ENCODE peak calls at places on chromosomes 16 and 17, in six cellular contexts. One of them, this sample, is unnamed.

GRCh38 chr17:4739122-4740024 is at the start of the genes CXCL16 and ZMYND15:
- DNase-seq in KG1: no peak
- DNase-seq in tibial nerve: no peak
- DNase-seq in activated CD8-positive, alpha-beta memory T cell treated with anti-CD3 and anti-CD28 coated beads for 48 hours: no peak
- DNase-seq in RWPE1: peak; percentile 72
- DNase-seq in natural killer cell treated with Interleukin-12 subunit alpha and Interleukin-12 subunit beta and Interleukin-15 and Interleukin-18, amount 100 ng/mL, for 72 hours: peak; percentile 74
- DNase-seq in this sample: no peak

GRCh38 chr16:81646561-81646960 is 132.5 kb upstream of the PLCG2 start:
- DNase-seq in KG1: no peak
- DNase-seq in tibial nerve: no peak
- DNase-seq in activated CD8-positive, alpha-beta memory T cell treated with anti-CD3 and anti-CD28 coated beads for 48 hours: no peak
- DNase-seq in RWPE1: no peak
- DNase-seq in natural killer cell treated with Interleukin-12 subunit alpha and Interleukin-12 subunit beta and Interleukin-15 and Interleukin-18, amount 100 ng/mL, for 72 hours: no peak
- DNase-seq in this sample: no peak

GRCh38 chr16:20613471-20613887 is 37.3 kb upstream of the ACSM2B start:
- DNase-seq in KG1: no peak
- DNase-seq in tibial nerve: no peak
- DNase-seq in activated CD8-positive, alpha-beta memory T cell treated with anti-CD3 and anti-CD28 coated beads for 48 hours: no peak
- DNase-seq in RWPE1: no peak
- DNase-seq in natural killer cell treated with Interleukin-12 subunit alpha and Interleukin-12 subunit beta and Interleukin-15 and Interleukin-18, amount 100 ng/mL, for 72 hours: no peak
- DNase-seq in this sample: no peak

GRCh38 chr17:19317359-19318095 is 45.0 kb downstream of the B9D1 start:
- DNase-seq in KG1: no peak
- DNase-seq in tibial nerve: peak; percentile 75
- DNase-seq in activated CD8-positive, alpha-beta memory T cell treated with anti-CD3 and anti-CD28 coated beads for 48 hours: no peak
- DNase-seq in RWPE1: no peak
- DNase-seq in natural killer cell treated with Interleukin-12 subunit alpha and Interleukin-12 subunit beta and Interleukin-15 and Interleukin-18, amount 100 ng/mL, for 72 hours: peak; percentile 59
- DNase-seq in this sample: no peak

GRCh38 chr16:8655184-8655717 is 19.2 kb upstream of the ABAT start:
- DNase-seq in KG1: peak; percentile 2
- DNase-seq in tibial nerve: no peak
- DNase-seq in activated CD8-positive, alpha-beta memory T cell treated with anti-CD3 and anti-CD28 coated beads for 48 hours: no peak
- DNase-seq in RWPE1: no peak
- DNase-seq in natural killer cell treated with Interleukin-12 subunit alpha and Interleukin-12 subunit beta and Interleukin-15 and Interleukin-18, amount 100 ng/mL, for 72 hours: no peak
- DNase-seq in this sample: peak; percentile 75

GRCh38 chr16:81181013-81181720 is 57.3 kb upstream of the BCO1 start:
- DNase-seq in KG1: no peak
- DNase-seq in tibial nerve: peak; percentile 88
- DNase-seq in activated CD8-positive, alpha-beta memory T cell treated with anti-CD3 and anti-CD28 coated beads for 48 hours: no peak
- DNase-seq in RWPE1: peak; percentile 95
- DNase-seq in natural killer cell treated with Interleukin-12 subunit alpha and Interleukin-12 subunit beta and Interleukin-15 and Interleukin-18, amount 100 ng/mL, for 72 hours: no peak
- DNase-seq in this sample: no peak

GRCh38 chr16:19837331-19837943 is 47.2 kb downstream of the GPRC5B start:
- DNase-seq in KG1: no peak
- DNase-seq in tibial nerve: no peak
- DNase-seq in activated CD8-positive, alpha-beta memory T cell treated with anti-CD3 and anti-CD28 coated beads for 48 hours: no peak
- DNase-seq in RWPE1: no peak
- DNase-seq in natural killer cell treated with Interleukin-12 subunit alpha and Interleukin-12 subunit beta and Interleukin-15 and Interleukin-18, amount 100 ng/mL, for 72 hours: no peak
- DNase-seq in this sample: no peak

GRCh38 chr16:69397821-69398521 is 12.2 kb upstream of the TERF2 start:
- DNase-seq in KG1: no peak
- DNase-seq in tibial nerve: no peak
- DNase-seq in activated CD8-positive, alpha-beta memory T cell treated with anti-CD3 and anti-CD28 coated beads for 48 hours: no peak
- DNase-seq in RWPE1: peak; percentile 38
- DNase-seq in natural killer cell treated with Interleukin-12 subunit alpha and Interleukin-12 subunit beta and Interleukin-15 and Interleukin-18, amount 100 ng/mL, for 72 hours: no peak
- DNase-seq in this sample: no peak

GRCh38 chr17:17111401-17112393 is 69.4 kb downstream of the MPRIP start:
- DNase-seq in KG1: no peak
- DNase-seq in tibial nerve: no peak
- DNase-seq in activated CD8-positive, alpha-beta memory T cell treated with anti-CD3 and anti-CD28 coated beads for 48 hours: no peak
- DNase-seq in RWPE1: no peak
- DNase-seq in natural killer cell treated with Interleukin-12 subunit alpha and Interleukin-12 subunit beta and Interleukin-15 and Interleukin-18, amount 100 ng/mL, for 72 hours: no peak
- DNase-seq in this sample: no peak

GRCh38 chr17:80832266-80832676 is 159.4 kb upstream of the CHMP6 start:
- DNase-seq in KG1: no peak
- DNase-seq in tibial nerve: no peak
- DNase-seq in activated CD8-positive, alpha-beta memory T cell treated with anti-CD3 and anti-CD28 coated beads for 48 hours: no peak
- DNase-seq in RWPE1: no peak
- DNase-seq in natural killer cell treated with Interleukin-12 subunit alpha and Interleukin-12 subunit beta and Interleukin-15 and Interleukin-18, amount 100 ng/mL, for 72 hours: peak; percentile 49
- DNase-seq in this sample: no peak

GRCh38 chr17:15896277-15896676 is 48.7 kb upstream of the ADORA2B start:
- DNase-seq in KG1: no peak
- DNase-seq in tibial nerve: no peak
- DNase-seq in activated CD8-positive, alpha-beta memory T cell treated with anti-CD3 and anti-CD28 coated beads for 48 hours: no peak
- DNase-seq in RWPE1: no peak
- DNase-seq in natural killer cell treated with Interleukin-12 subunit alpha and Interleukin-12 subunit beta and Interleukin-15 and Interleukin-18, amount 100 ng/mL, for 72 hours: no peak
- DNase-seq in this sample: no peak

GRCh38 chr17:28471531-28472342 is 1.7 kb upstream of the SLC13A2 start:
- DNase-seq in KG1: no peak
- DNase-seq in tibial nerve: no peak
- DNase-seq in activated CD8-positive, alpha-beta memory T cell treated with anti-CD3 and anti-CD28 coated beads for 48 hours: no peak
- DNase-seq in RWPE1: peak; percentile 30
- DNase-seq in natural killer cell treated with Interleukin-12 subunit alpha and Interleukin-12 subunit beta and Interleukin-15 and Interleukin-18, amount 100 ng/mL, for 72 hours: no peak
- DNase-seq in this sample: no peak

GRCh38 chr16:88701541-88702363 is 4.5 kb downstream of the RNF166 start:
- DNase-seq in KG1: no peak
- DNase-seq in tibial nerve: no peak
- DNase-seq in activated CD8-positive, alpha-beta memory T cell treated with anti-CD3 and anti-CD28 coated beads for 48 hours: no peak
- DNase-seq in RWPE1: no peak
- DNase-seq in natural killer cell treated with Interleukin-12 subunit alpha and Interleukin-12 subunit beta and Interleukin-15 and Interleukin-18, amount 100 ng/mL, for 72 hours: no peak
- DNase-seq in this sample: no peak

GRCh38 chr16:72739577-72739976 is 308.4 kb downstream of the ZFHX3 start:
- DNase-seq in KG1: no peak
- DNase-seq in tibial nerve: no peak
- DNase-seq in activated CD8-positive, alpha-beta memory T cell treated with anti-CD3 and anti-CD28 coated beads for 48 hours: no peak
- DNase-seq in RWPE1: no peak
- DNase-seq in natural killer cell treated with Interleukin-12 subunit alpha and Interleukin-12 subunit beta and Interleukin-15 and Interleukin-18, amount 100 ng/mL, for 72 hours: no peak
- DNase-seq in this sample: no peak

GRCh38 chr17:1170739-1171138 is 9.0 kb downstream of the ABR start:
- DNase-seq in KG1: no peak
- DNase-seq in tibial nerve: no peak
- DNase-seq in activated CD8-positive, alpha-beta memory T cell treated with anti-CD3 and anti-CD28 coated beads for 48 hours: no peak
- DNase-seq in RWPE1: no peak
- DNase-seq in natural killer cell treated with Interleukin-12 subunit alpha and Interleukin-12 subunit beta and Interleukin-15 and Interleukin-18, amount 100 ng/mL, for 72 hours: no peak
- DNase-seq in this sample: no peak

GRCh38 chr16:49701867-49702494 is 153.9 kb downstream of the ZNF423 start:
- DNase-seq in KG1: no peak
- DNase-seq in tibial nerve: peak; percentile 63
- DNase-seq in activated CD8-positive, alpha-beta memory T cell treated with anti-CD3 and anti-CD28 coated beads for 48 hours: no peak
- DNase-seq in RWPE1: no peak
- DNase-seq in natural killer cell treated with Interleukin-12 subunit alpha and Interleukin-12 subunit beta and Interleukin-15 and Interleukin-18, amount 100 ng/mL, for 72 hours: no peak
- DNase-seq in this sample: no peak

GRCh38 chr17:65294184-65294719 is 157.1 kb downstream of the RGS9 start:
- DNase-seq in KG1: peak; percentile 9
- DNase-seq in tibial nerve: no peak
- DNase-seq in activated CD8-positive, alpha-beta memory T cell treated with anti-CD3 and anti-CD28 coated beads for 48 hours: no peak
- DNase-seq in RWPE1: peak; percentile 71
- DNase-seq in natural killer cell treated with Interleukin-12 subunit alpha and Interleukin-12 subunit beta and Interleukin-15 and Interleukin-18, amount 100 ng/mL, for 72 hours: no peak
- DNase-seq in this sample: peak; percentile 44

GRCh38 chr16:12321363-12321762 is 344.8 kb downstream of the SNX29 start:
- DNase-seq in KG1: no peak
- DNase-seq in tibial nerve: no peak
- DNase-seq in activated CD8-positive, alpha-beta memory T cell treated with anti-CD3 and anti-CD28 coated beads for 48 hours: no peak
- DNase-seq in RWPE1: no peak
- DNase-seq in natural killer cell treated with Interleukin-12 subunit alpha and Interleukin-12 subunit beta and Interleukin-15 and Interleukin-18, amount 100 ng/mL, for 72 hours: no peak
- DNase-seq in this sample: no peak

GRCh38 chr17:37083461-37083860 is 134.7 kb downstream of the AATF start:
- DNase-seq in KG1: no peak
- DNase-seq in tibial nerve: no peak
- DNase-seq in activated CD8-positive, alpha-beta memory T cell treated with anti-CD3 and anti-CD28 coated beads for 48 hours: no peak
- DNase-seq in RWPE1: no peak
- DNase-seq in natural killer cell treated with Interleukin-12 subunit alpha and Interleukin-12 subunit beta and Interleukin-15 and Interleukin-18, amount 100 ng/mL, for 72 hours: no peak
- DNase-seq in this sample: no peak

GRCh38 chr16:49857423-49858181 is 1.7 kb upstream of the ZNF423 start:
- DNase-seq in KG1: peak; percentile 42
- DNase-seq in tibial nerve: peak; percentile 16
- DNase-seq in activated CD8-positive, alpha-beta memory T cell treated with anti-CD3 and anti-CD28 coated beads for 48 hours: no peak
- DNase-seq in RWPE1: peak; percentile 54
- DNase-seq in natural killer cell treated with Interleukin-12 subunit alpha and Interleukin-12 subunit beta and Interleukin-15 and Interleukin-18, amount 100 ng/mL, for 72 hours: no peak
- DNase-seq in this sample: peak; percentile 49

GRCh38 chr16:13936596-13937081 is 16.7 kb downstream of the ERCC4 start:
- DNase-seq in KG1: no peak
- DNase-seq in tibial nerve: no peak
- DNase-seq in activated CD8-positive, alpha-beta memory T cell treated with anti-CD3 and anti-CD28 coated beads for 48 hours: no peak
- DNase-seq in RWPE1: peak; percentile 21
- DNase-seq in natural killer cell treated with Interleukin-12 subunit alpha and Interleukin-12 subunit beta and Interleukin-15 and Interleukin-18, amount 100 ng/mL, for 72 hours: no peak
- DNase-seq in this sample: peak; percentile 59

GRCh38 chr17:76492989-76493501 is 8.2 kb downstream of the RHBDF2 start:
- DNase-seq in KG1: peak; percentile 45
- DNase-seq in tibial nerve: no peak
- DNase-seq in activated CD8-positive, alpha-beta memory T cell treated with anti-CD3 and anti-CD28 coated beads for 48 hours: peak; percentile 42
- DNase-seq in RWPE1: peak; percentile 52
- DNase-seq in natural killer cell treated with Interleukin-12 subunit alpha and Interleukin-12 subunit beta and Interleukin-15 and Interleukin-18, amount 100 ng/mL, for 72 hours: peak; percentile 96
- DNase-seq in this sample: peak; percentile 86

GRCh38 chr17:66177048-66177447 is 14.9 kb downstream of the CEP112 start:
- DNase-seq in KG1: no peak
- DNase-seq in tibial nerve: no peak
- DNase-seq in activated CD8-positive, alpha-beta memory T cell treated with anti-CD3 and anti-CD28 coated beads for 48 hours: no peak
- DNase-seq in RWPE1: no peak
- DNase-seq in natural killer cell treated with Interleukin-12 subunit alpha and Interleukin-12 subunit beta and Interleukin-15 and Interleukin-18, amount 100 ng/mL, for 72 hours: no peak
- DNase-seq in this sample: no peak

GRCh38 chr17:67679225-67679624 is 38.5 kb upstream of the NOL11 start:
- DNase-seq in KG1: no peak
- DNase-seq in tibial nerve: no peak
- DNase-seq in activated CD8-positive, alpha-beta memory T cell treated with anti-CD3 and anti-CD28 coated beads for 48 hours: no peak
- DNase-seq in RWPE1: no peak
- DNase-seq in natural killer cell treated with Interleukin-12 subunit alpha and Interleukin-12 subunit beta and Interleukin-15 and Interleukin-18, amount 100 ng/mL, for 72 hours: no peak
- DNase-seq in this sample: no peak

GRCh38 chr17:49747632-49748031 is 16.3 kb downstream of the FAM117A start:
- DNase-seq in KG1: no peak
- DNase-seq in tibial nerve: no peak
- DNase-seq in activated CD8-positive, alpha-beta memory T cell treated with anti-CD3 and anti-CD28 coated beads for 48 hours: no peak
- DNase-seq in RWPE1: no peak
- DNase-seq in natural killer cell treated with Interleukin-12 subunit alpha and Interleukin-12 subunit beta and Interleukin-15 and Interleukin-18, amount 100 ng/mL, for 72 hours: peak; percentile 15
- DNase-seq in this sample: no peak

GRCh38 chr17:82912571-82913089 is 72.8 kb upstream of the ZNF750 start:
- DNase-seq in KG1: no peak
- DNase-seq in tibial nerve: no peak
- DNase-seq in activated CD8-positive, alpha-beta memory T cell treated with anti-CD3 and anti-CD28 coated beads for 48 hours: no peak
- DNase-seq in RWPE1: no peak
- DNase-seq in natural killer cell treated with Interleukin-12 subunit alpha and Interleukin-12 subunit beta and Interleukin-15 and Interleukin-18, amount 100 ng/mL, for 72 hours: no peak
- DNase-seq in this sample: no peak

GRCh38 chr16:85137323-85138072 is 25.2 kb upstream of the CIBAR2 start:
- DNase-seq in KG1: no peak
- DNase-seq in tibial nerve: peak; percentile 90
- DNase-seq in activated CD8-positive, alpha-beta memory T cell treated with anti-CD3 and anti-CD28 coated beads for 48 hours: no peak
- DNase-seq in RWPE1: peak; percentile 36
- DNase-seq in natural killer cell treated with Interleukin-12 subunit alpha and Interleukin-12 subunit beta and Interleukin-15 and Interleukin-18, amount 100 ng/mL, for 72 hours: no peak
- DNase-seq in this sample: no peak